ENCODE peak calls at places on chromosomes 2 and 18, in five cellular contexts. One of them, this sample, is unnamed.

GRCh38 chr2:121774216-121774615 is 18.8 kb downstream of the TSN start:
- DNase-seq in breast epithelium: no peak
- DNase-seq in cardiac fibroblast: no peak
- DNase-seq in right atrium auricular region: no peak
- DNase-seq in hepatocyte: no peak
- DNase-seq in this sample: no peak

GRCh38 chr2:121491566-121491965 is 39.1 kb upstream of the RNU4ATAC start:
- DNase-seq in breast epithelium: no peak
- DNase-seq in cardiac fibroblast: no peak
- DNase-seq in right atrium auricular region: no peak
- DNase-seq in hepatocyte: no peak
- DNase-seq in this sample: no peak

GRCh38 chr2:175855794-175856453 is 146.1 kb downstream of the LNPK start:
- DNase-seq in breast epithelium: no peak
- DNase-seq in cardiac fibroblast: peak
- DNase-seq in right atrium auricular region: peak
- DNase-seq in hepatocyte: no peak
- DNase-seq in this sample: peak

GRCh38 chr2:109456776-109457175 is 157.0 kb downstream of the SEPTIN10 start:
- DNase-seq in breast epithelium: no peak
- DNase-seq in cardiac fibroblast: no peak
- DNase-seq in right atrium auricular region: no peak
- DNase-seq in hepatocyte: no peak
- DNase-seq in this sample: no peak

GRCh38 chr2:66509326-66509811 is 74.4 kb downstream of the MEIS1 start:
- DNase-seq in breast epithelium: no peak
- DNase-seq in cardiac fibroblast: peak
- DNase-seq in right atrium auricular region: no peak
- DNase-seq in hepatocyte: no peak
- DNase-seq in this sample: no peak

GRCh38 chr2:202736826-202737225 is 102.1 kb downstream of the FAM117B start:
- DNase-seq in breast epithelium: no peak
- DNase-seq in cardiac fibroblast: no peak
- DNase-seq in right atrium auricular region: no peak
- DNase-seq in hepatocyte: no peak
- DNase-seq in this sample: no peak

GRCh38 chr2:159546039-159546438 is 70.3 kb downstream of the BAZ2B start:
- DNase-seq in breast epithelium: no peak
- DNase-seq in cardiac fibroblast: no peak
- DNase-seq in right atrium auricular region: no peak
- DNase-seq in hepatocyte: no peak
- DNase-seq in this sample: no peak

GRCh38 chr2:98134138-98134537 is 47.2 kb downstream of the VWA3B start:
- DNase-seq in breast epithelium: no peak
- DNase-seq in cardiac fibroblast: peak
- DNase-seq in right atrium auricular region: no peak
- DNase-seq in hepatocyte: no peak
- DNase-seq in this sample: peak

GRCh38 chr2:203722411-203722810 is 16.0 kb downstream of the CD28 start:
- DNase-seq in breast epithelium: no peak
- DNase-seq in cardiac fibroblast: peak
- DNase-seq in right atrium auricular region: no peak
- DNase-seq in hepatocyte: no peak
- DNase-seq in this sample: no peak

GRCh38 chr2:184598313-184599053 is at the start of gene ZNF804A:
- DNase-seq in breast epithelium: no peak
- DNase-seq in cardiac fibroblast: peak
- DNase-seq in right atrium auricular region: peak
- DNase-seq in hepatocyte: peak
- DNase-seq in this sample: peak

GRCh38 chr2:236016496-236016895 is 151.7 kb downstream of the GBX2 start:
- DNase-seq in breast epithelium: no peak
- DNase-seq in cardiac fibroblast: no peak
- DNase-seq in right atrium auricular region: no peak
- DNase-seq in hepatocyte: no peak
- DNase-seq in this sample: no peak

GRCh38 chr2:30127016-30127893 is 19.6 kb upstream of the YPEL5 start:
- DNase-seq in breast epithelium: no peak
- DNase-seq in cardiac fibroblast: peak
- DNase-seq in right atrium auricular region: no peak
- DNase-seq in hepatocyte: no peak
- DNase-seq in this sample: no peak

GRCh38 chr18:66393463-66393862 is 210.4 kb downstream of the CDH19 start:
- DNase-seq in breast epithelium: no peak
- DNase-seq in cardiac fibroblast: no peak
- DNase-seq in right atrium auricular region: no peak
- DNase-seq in hepatocyte: no peak
- DNase-seq in this sample: no peak

GRCh38 chr18:10377956-10378355 is 76.5 kb upstream of the APCDD1 start:
- DNase-seq in breast epithelium: no peak
- DNase-seq in cardiac fibroblast: no peak
- DNase-seq in right atrium auricular region: no peak
- DNase-seq in hepatocyte: no peak
- DNase-seq in this sample: no peak

GRCh38 chr2:5690718-5691658 is 1.2 kb upstream of the SOX11 start:
- DNase-seq in breast epithelium: no peak
- DNase-seq in cardiac fibroblast: no peak
- DNase-seq in right atrium auricular region: no peak
- DNase-seq in hepatocyte: peak
- DNase-seq in this sample: no peak

GRCh38 chr2:229235136-229235914 is 35.8 kb downstream of the PID1 start:
- DNase-seq in breast epithelium: no peak
- DNase-seq in cardiac fibroblast: peak
- DNase-seq in right atrium auricular region: peak
- DNase-seq in hepatocyte: peak
- DNase-seq in this sample: no peak

GRCh38 chr2:227397562-227397961 is 9.8 kb upstream of the SCYGR1 start:
- DNase-seq in breast epithelium: no peak
- DNase-seq in cardiac fibroblast: no peak
- DNase-seq in right atrium auricular region: no peak
- DNase-seq in hepatocyte: no peak
- DNase-seq in this sample: no peak

GRCh38 chr2:79935046-79935729 is 369.4 kb downstream of the LRRTM1 start:
- DNase-seq in breast epithelium: no peak
- DNase-seq in cardiac fibroblast: no peak
- DNase-seq in right atrium auricular region: no peak
- DNase-seq in hepatocyte: no peak
- DNase-seq in this sample: no peak

GRCh38 chr2:79936715-79937114 is 367.8 kb downstream of the LRRTM1 start:
- DNase-seq in breast epithelium: no peak
- DNase-seq in cardiac fibroblast: no peak
- DNase-seq in right atrium auricular region: no peak
- DNase-seq in hepatocyte: no peak
- DNase-seq in this sample: no peak

GRCh38 chr2:79940366-79940765 is 364.2 kb downstream of the LRRTM1 start:
- DNase-seq in breast epithelium: no peak
- DNase-seq in cardiac fibroblast: no peak
- DNase-seq in right atrium auricular region: no peak
- DNase-seq in hepatocyte: no peak
- DNase-seq in this sample: no peak

GRCh38 chr2:79938648-79939047 is 365.9 kb downstream of the LRRTM1 start:
- DNase-seq in breast epithelium: no peak
- DNase-seq in cardiac fibroblast: no peak
- DNase-seq in right atrium auricular region: no peak
- DNase-seq in hepatocyte: no peak
- DNase-seq in this sample: no peak

DNA sequence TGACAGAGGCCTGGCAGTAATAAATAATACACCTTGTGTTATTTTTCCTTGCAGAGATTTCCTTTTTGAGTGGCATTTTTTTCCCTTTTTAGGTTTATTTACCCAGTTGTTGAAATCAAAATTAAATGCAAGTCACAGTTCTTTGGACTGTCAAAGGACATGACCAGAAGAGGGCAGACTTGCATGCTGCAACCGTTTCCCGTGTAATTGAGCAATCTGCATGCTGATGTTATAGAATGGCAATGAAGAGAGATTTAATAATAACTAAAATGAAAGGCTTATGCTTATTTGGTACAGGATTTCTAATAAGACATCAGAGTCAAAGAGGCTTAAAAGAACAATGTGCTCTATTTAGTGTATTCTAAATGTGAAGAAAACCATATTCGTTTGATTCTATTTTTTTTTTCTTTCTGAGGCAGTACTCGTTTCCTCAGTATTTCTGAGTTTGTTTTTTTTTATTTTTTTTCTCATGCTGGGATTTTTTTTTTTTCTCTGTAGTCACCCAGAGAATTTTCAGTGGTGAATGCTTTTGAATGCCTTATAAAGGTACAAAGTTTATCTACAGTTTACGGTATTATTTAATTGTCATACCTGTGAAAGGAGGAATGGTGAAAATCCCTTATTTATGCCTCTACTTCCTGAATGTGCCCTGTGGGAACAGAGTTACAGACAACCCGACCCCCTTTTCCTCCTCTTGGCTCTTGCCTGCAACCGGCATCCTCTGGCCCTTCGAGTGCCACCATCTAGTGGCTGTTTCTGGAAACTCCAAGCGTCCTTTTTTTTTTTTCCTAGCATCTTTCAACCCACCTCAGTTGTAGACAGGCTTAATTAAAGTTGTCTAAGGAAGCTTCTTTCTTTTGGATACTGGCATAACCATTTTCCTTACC is 368.5 kb downstream of the LRRTM1 start:
- DNase-seq in breast epithelium: no peak
- DNase-seq in cardiac fibroblast: peak
- DNase-seq in right atrium auricular region: no peak
- DNase-seq in hepatocyte: peak
- DNase-seq in this sample: peak
- TF ChIP-seq CTCF in breast epithelium: peak
- TF ChIP-seq CTCF in cardiac fibroblast: peak
- TF ChIP-seq CTCF in right atrium auricular region: peak
- TF ChIP-seq CTCF in hepatocyte: peak
- TF ChIP-seq CTCF in this sample: peak

GRCh38 chr2:222708274-222708710 is 36.8 kb downstream of the MOGAT1 start:
- DNase-seq in breast epithelium: peak
- DNase-seq in cardiac fibroblast: peak
- DNase-seq in right atrium auricular region: peak
- DNase-seq in hepatocyte: peak
- DNase-seq in this sample: peak

GRCh38 chr2:222706616-222707015 is 35.2 kb downstream of the MOGAT1 start:
- DNase-seq in breast epithelium: no peak
- DNase-seq in cardiac fibroblast: no peak
- DNase-seq in right atrium auricular region: no peak
- DNase-seq in hepatocyte: no peak
- DNase-seq in this sample: no peak

GRCh38 chr2:222707102-222707688 is 35.7 kb downstream of the MOGAT1 start:
- DNase-seq in breast epithelium: no peak
- DNase-seq in cardiac fibroblast: no peak
- DNase-seq in right atrium auricular region: no peak
- DNase-seq in hepatocyte: no peak
- DNase-seq in this sample: no peak

GRCh38 chr2:222709191-222709891 is 37.9 kb downstream of the MOGAT1 start:
- DNase-seq in breast epithelium: peak
- DNase-seq in cardiac fibroblast: peak
- DNase-seq in right atrium auricular region: peak
- DNase-seq in hepatocyte: peak
- DNase-seq in this sample: peak

GRCh38 chr2:222707689-222708273 is 36.3 kb downstream of the MOGAT1 start:
- DNase-seq in breast epithelium: no peak
- DNase-seq in cardiac fibroblast: peak
- DNase-seq in right atrium auricular region: no peak
- DNase-seq in hepatocyte: peak
- DNase-seq in this sample: no peak
- H3K4me3 ChIP-seq in breast epithelium: no peak
- H3K4me3 ChIP-seq in cardiac fibroblast: no peak
- H3K4me3 ChIP-seq in right atrium auricular region: no peak
- H3K4me3 ChIP-seq in hepatocyte: no peak
- H3K4me3 ChIP-seq in this sample: no peak

GRCh38 chr2:84674099-84674498 is 157.8 kb downstream of the DNAH6 start:
- DNase-seq in breast epithelium: no peak
- DNase-seq in cardiac fibroblast: no peak
- DNase-seq in right atrium auricular region: no peak
- DNase-seq in hepatocyte: no peak
- DNase-seq in this sample: no peak

GRCh38 chr2:84674586-84674985 is 158.3 kb downstream of the DNAH6 start:
- DNase-seq in breast epithelium: no peak
- DNase-seq in cardiac fibroblast: no peak
- DNase-seq in right atrium auricular region: no peak
- DNase-seq in hepatocyte: no peak
- DNase-seq in this sample: no peak

GRCh38 chr2:84678214-84678613 is 161.9 kb downstream of the DNAH6 start:
- DNase-seq in breast epithelium: no peak
- DNase-seq in cardiac fibroblast: no peak
- DNase-seq in right atrium auricular region: no peak
- DNase-seq in hepatocyte: no peak
- DNase-seq in this sample: no peak

GRCh38 chr2:84676295-84676694 is 160.0 kb downstream of the DNAH6 start:
- DNase-seq in breast epithelium: no peak
- DNase-seq in cardiac fibroblast: no peak
- DNase-seq in right atrium auricular region: no peak
- DNase-seq in hepatocyte: no peak
- DNase-seq in this sample: no peak
- TF ChIP-seq CTCF in breast epithelium: no peak
- TF ChIP-seq CTCF in cardiac fibroblast: no peak
- TF ChIP-seq CTCF in right atrium auricular region: no peak
- TF ChIP-seq CTCF in hepatocyte: no peak
- TF ChIP-seq CTCF in this sample: no peak

DNA sequence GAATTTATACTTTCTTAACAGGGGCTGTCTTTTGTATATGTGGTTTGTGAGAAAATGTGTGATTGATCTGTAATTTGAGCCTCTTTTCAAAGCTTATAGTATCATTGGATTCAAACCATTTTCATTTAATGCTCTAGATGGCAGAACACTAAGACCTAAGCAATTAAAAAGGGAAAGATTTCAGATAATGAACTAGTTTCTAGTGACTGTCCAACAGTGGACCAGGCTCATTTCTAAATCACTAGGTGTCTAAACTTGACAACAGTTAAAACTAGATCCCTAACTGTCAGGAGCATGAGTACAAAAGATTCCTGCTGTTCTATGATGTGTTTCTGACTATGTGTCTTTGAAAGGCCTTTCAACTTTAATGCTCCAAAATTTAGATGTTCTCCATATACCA is 54.6 kb downstream of the ANKRD44 start:
- DNase-seq in breast epithelium: no peak
- DNase-seq in cardiac fibroblast: no peak
- DNase-seq in right atrium auricular region: no peak
- DNase-seq in hepatocyte: no peak
- DNase-seq in this sample: no peak
- H3K4me3 ChIP-seq in breast epithelium: no peak
- H3K4me3 ChIP-seq in cardiac fibroblast: no peak
- H3K4me3 ChIP-seq in right atrium auricular region: no peak
- H3K4me3 ChIP-seq in hepatocyte: no peak
- H3K4me3 ChIP-seq in this sample: no peak

GRCh38 chr18:23636041-23636399 is 26.7 kb downstream of the ANKRD29 start:
- DNase-seq in breast epithelium: no peak
- DNase-seq in cardiac fibroblast: no peak
- DNase-seq in right atrium auricular region: no peak
- DNase-seq in hepatocyte: no peak
- DNase-seq in this sample: no peak

GRCh38 chr18:23641937-23642666 is 20.6 kb downstream of the ANKRD29 start:
- DNase-seq in breast epithelium: no peak
- DNase-seq in cardiac fibroblast: no peak
- DNase-seq in right atrium auricular region: no peak
- DNase-seq in hepatocyte: no peak
- DNase-seq in this sample: no peak

GRCh38 chr18:23641143-23641720 is 21.5 kb downstream of the ANKRD29 start:
- DNase-seq in breast epithelium: no peak
- DNase-seq in cardiac fibroblast: no peak
- DNase-seq in right atrium auricular region: no peak
- DNase-seq in hepatocyte: no peak
- DNase-seq in this sample: no peak

GRCh38 chr18:23643815-23644214 is 18.9 kb downstream of the ANKRD29 start:
- DNase-seq in breast epithelium: no peak
- DNase-seq in cardiac fibroblast: no peak
- DNase-seq in right atrium auricular region: no peak
- DNase-seq in hepatocyte: no peak
- DNase-seq in this sample: no peak

GRCh38 chr18:23640023-23640422 is 22.7 kb downstream of the ANKRD29 start:
- DNase-seq in breast epithelium: no peak
- DNase-seq in cardiac fibroblast: no peak
- DNase-seq in right atrium auricular region: no peak
- DNase-seq in hepatocyte: peak
- DNase-seq in this sample: no peak
- TF ChIP-seq CTCF in breast epithelium: no peak
- TF ChIP-seq CTCF in cardiac fibroblast: peak
- TF ChIP-seq CTCF in right atrium auricular region: peak
- TF ChIP-seq CTCF in hepatocyte: no peak
- TF ChIP-seq CTCF in this sample: no peak

This sample was measured in heart right ventricle.